ENCODE peak calls at places on chromosomes 12 and 14, in six cellular contexts. A, E, M, B, R and U are unnamed samples.

GRCh38 chr12:26017484-26018211 is 59.2 kb downstream of the RASSF8 start:
- DNase-seq in A (peak; percentile 60), E (peak; percentile 74), M (no peak), B (no peak), R (peak; percentile 30), U (peak; percentile 83)

GRCh38 chr12:53964315-53964713 is 8.6 kb upstream of the HOXC11 start:
- DNase-seq in A (no peak), E (no peak), M (no peak), B (no peak), R (no peak), U (no peak)

GRCh38 chr12:124915249-124916236 is 1.1 kb upstream of the UBC start:
- DNase-seq in A (no peak), E (no peak), M (peak; percentile 53), B (no peak), R (no peak), U (no peak)

GRCh38 chr14:66117600-66117999 is 368.6 kb upstream of the CCDC196 start:
- DNase-seq in A (no peak), E (no peak), M (no peak), B (no peak), R (no peak), U (no peak)

GRCh38 chr14:82724296-82724695 is 1190.6 kb upstream of the SEL1L start:
- DNase-seq in A (no peak), E (no peak), M (no peak), B (no peak), R (no peak), U (no peak)

GRCh38 chr12:64395739-64396138 is 5.2 kb upstream of the C12orf56 start:
- DNase-seq in A (no peak), E (no peak), M (no peak), B (no peak), R (peak; percentile 36), U (no peak)

GRCh38 chr12:39467432-39467870 is 24.5 kb upstream of the KIF21A start:
- DNase-seq in A (no peak), E (no peak), M (no peak), B (no peak), R (no peak), U (no peak)

GRCh38 chr12:124512667-124513296 is 54.6 kb downstream of the NCOR2 start:
- DNase-seq in A (peak; percentile 93), E (no peak), M (peak; percentile 94), B (peak; percentile 68), R (peak; percentile 55), U (no peak)

GRCh38 chr12:132700212-132700913 is 10.3 kb upstream of the PGAM5 start:
- DNase-seq in A (no peak), E (no peak), M (no peak), B (no peak), R (no peak), U (no peak)

GRCh38 chr12:109109756-109110350 is 6.5 kb upstream of the ACACB start:
- DNase-seq in A (no peak), E (no peak), M (no peak), B (no peak), R (peak; percentile 4), U (no peak)

GRCh38 chr14:102314242-102315011 is 5.1 kb upstream of the ZNF839 start:
- DNase-seq in A (peak; percentile 68), E (peak; percentile 83), M (peak; percentile 90), B (peak; percentile 71), R (peak; percentile 75), U (peak; percentile 84)

GRCh38 chr14:37848985-37849605 is 253.7 kb downstream of the TTC6 start:
- DNase-seq in A (no peak), E (no peak), M (no peak), B (no peak), R (no peak), U (no peak)

GRCh38 chr14:105529506-105530445 is 3.4 kb downstream of the TMEM121 start:
- DNase-seq in A (no peak), E (no peak), M (peak; percentile 38), B (no peak), R (no peak), U (no peak)

GRCh38 chr14:103879570-103880333 is 32.4 kb upstream of the PPP1R13B start:
- DNase-seq in A (no peak), E (peak; percentile 90), M (peak; percentile 62), B (no peak), R (no peak), U (no peak)

GRCh38 chr12:22624573-22624907 is 431 bp upstream of the ETNK1 start:
- DNase-seq in A (no peak), E (no peak), M (no peak), B (no peak), R (no peak), U (no peak)

GRCh38 chr14:82422186-82422585 is 888.5 kb upstream of the SEL1L start:
- DNase-seq in A (no peak), E (no peak), M (no peak), B (no peak), R (peak; percentile 90), U (peak; percentile 59)

GRCh38 chr12:69330475-69331473 is 17.4 kb upstream of the LYZ start:
- DNase-seq in A (no peak), E (peak; percentile 49), M (no peak), B (no peak), R (peak; percentile 37), U (peak; percentile 68)

GRCh38 chr12:106246891-106247730 is 709 bp downstream of the CKAP4 start:
- DNase-seq in A (peak; percentile 59), E (peak; percentile 56), M (peak; percentile 77), B (no peak), R (peak; percentile 45), U (peak; percentile 44)

GRCh38 chr14:93430319-93430801 is 379 bp upstream of the UNC79 start:
- DNase-seq in A (peak; percentile 54), E (no peak), M (no peak), B (no peak), R (peak; percentile 86), U (peak; percentile 88)

GRCh38 chr14:59159169-59159568 is 29.3 kb upstream of the DAAM1 start:
- DNase-seq in A (no peak), E (no peak), M (no peak), B (no peak), R (peak; percentile 13), U (no peak)

GRCh38 chr12:44875954-44876553 is at the start of gene NELL2:
- DNase-seq in A (peak; percentile 91), E (peak; percentile 45), M (no peak), B (no peak), R (peak; percentile 86), U (peak; percentile 96)

GRCh38 chr14:71645656-71646055 is 286.6 kb upstream of the RGS6 start:
- DNase-seq in A (no peak), E (no peak), M (no peak), B (no peak), R (no peak), U (no peak)

GRCh38 chr12:44193281-44193680 is 357.4 kb downstream of the TMEM117 start:
- DNase-seq in A (no peak), E (no peak), M (no peak), B (no peak), R (peak; percentile 44), U (no peak)